ENCODE peak calls at places on chromosomes 11 and 22, in eight cellular contexts. N is endothelial cell, U is SK-MEL-5, W is hypothalamus, G is amniotic stem cell, C is NCI-H2081 treated with DMSO at 0.1 percent for 48 hours, S is fibroblast of pulmonary artery, A is fibroblast of villous mesenchyme. X is an unnamed sample.

GRCh38 chr11:63564785-63565350 is 1.7 kb upstream of the PLAAT2 start:
- DNase-seq in C (no peak), A (peak; percentile 66), W (no peak), S (no peak), N (no peak), G (no peak), U (no peak), X (no peak)

GRCh38 chr22:27672721-27673387 is 128.7 kb downstream of the MN1 start:
- DNase-seq in W (no peak), G (no peak), C (no peak), A (no peak), U (no peak), N (no peak), S (no peak), X (no peak)

GRCh38 chr11:133403900-133404299 is 128.4 kb downstream of the OPCML start:
- DNase-seq in C (no peak), G (no peak), S (no peak), U (peak; percentile 22), N (peak; percentile 16), A (no peak), W (no peak), X (no peak)

GRCh38 chr11:6623391-6624363 is 4.5 kb upstream of the TPP1 start:
- DNase-seq in U (peak; percentile 40), S (no peak), C (no peak), N (no peak), G (no peak), A (no peak), W (no peak), X (no peak)

GRCh38 chr11:75229466-75229865 is 11.1 kb upstream of the TPBGL start:
- DNase-seq in W (no peak), S (no peak), C (no peak), U (no peak), G (no peak), A (no peak), N (no peak), X (no peak)

GRCh38 chr22:27930246-27931060 is 11.4 kb upstream of the PITPNB start:
- DNase-seq in C (no peak), W (no peak), N (no peak), U (no peak), A (no peak), S (peak; percentile 17), G (no peak), X (no peak)

GRCh38 chr22:28955817-28956216 is 72.4 kb downstream of the ZNRF3 start:
- DNase-seq in U (no peak), S (no peak), W (no peak), A (peak; percentile 23), C (no peak), G (no peak), N (no peak), X (no peak)

GRCh38 chr11:88318017-88318416 is 19.5 kb downstream of the CTSC start:
- DNase-seq in N (no peak), C (no peak), G (no peak), S (no peak), A (no peak), W (no peak), U (no peak), X (no peak)

GRCh38 chr11:83571301-83571700 is 285.1 kb upstream of the CCDC90B start:
- DNase-seq in U (no peak), N (no peak), C (no peak), G (no peak), A (peak; percentile 79), W (no peak), S (peak; percentile 6), X (no peak)

GRCh38 chr11:35139883-35140282 is 912 bp downstream of the CD44 start:
- DNase-seq in N (no peak), G (no peak), U (peak; percentile 47), S (no peak), W (no peak), C (no peak), A (no peak), X (no peak)

GRCh38 chr11:72647882-72648281 is 26.3 kb downstream of the PDE2A start:
- DNase-seq in W (no peak), S (no peak), N (no peak), G (no peak), A (no peak), C (no peak), U (no peak), X (no peak)

GRCh38 chr11:27621440-27622161 is 78.7 kb downstream of the BDNF start:
- DNase-seq in U (no peak), A (no peak), C (no peak), G (no peak), N (no peak), S (peak; percentile 40), W (no peak), X (no peak)

GRCh38 chr22:38124236-38124974 is 13.9 kb upstream of the BAIAP2L2 start:
- DNase-seq in U (no peak), C (no peak), S (no peak), G (no peak), A (no peak), N (no peak), W (no peak), X (no peak)

GRCh38 chr11:90947930-90948329 is 725.1 kb upstream of the CHORDC1 start:
- DNase-seq in N (no peak), S (no peak), U (no peak), W (no peak), G (no peak), C (no peak), A (no peak), X (no peak)

GRCh38 chr22:18954333-18954732 is 18.2 kb upstream of the PRODH start:
- DNase-seq in S (peak; percentile 48), U (peak; percentile 64), A (peak; percentile 40), G (no peak), W (no peak), C (no peak), N (peak; percentile 86), X (peak; percentile 94)

GRCh38 chr11:44740967-44741366 is 14.2 kb downstream of the TSPAN18 start:
- DNase-seq in C (no peak), S (no peak), A (no peak), N (no peak), U (no peak), W (no peak), G (no peak), X (no peak)

GRCh38 chr11:8832571-8833260 is 78.3 kb upstream of the AKIP1 start:
- DNase-seq in N (no peak), A (peak; percentile 93), G (no peak), S (peak; percentile 60), U (peak; percentile 48), C (no peak), W (no peak), X (no peak)

GRCh38 chr11:43880640-43881159 is at the start of gene ALKBH3:
- DNase-seq in G (peak; percentile 90), W (peak; percentile 76), A (peak; percentile 95), C (peak; percentile 84), N (peak; percentile 88), S (peak; percentile 96), U (peak; percentile 93), X (peak; percentile 94)

GRCh38 chr11:120130991-120131760 is 6.7 kb downstream of the TRIM29 start:
- DNase-seq in G (no peak), S (no peak), A (no peak), C (no peak), W (no peak), N (no peak), U (no peak), X (no peak)

GRCh38 chr11:73262851-73263495 is 9.2 kb upstream of the P2RY6 start:
- DNase-seq in G (no peak), C (no peak), S (peak; percentile 44), N (no peak), U (no peak), A (peak; percentile 23), W (no peak), X (no peak)

GRCh38 chr22:36253523-36254490 is 874 bp downstream of the APOL1 start:
- DNase-seq in S (peak; percentile 41), W (no peak), U (no peak), N (no peak), A (peak; percentile 46), G (no peak), C (no peak), X (no peak)

GRCh38 chr22:49853981-49854791 is 542 bp downstream of the ZBED4 start:
- DNase-seq in U (peak; percentile 22), C (no peak), N (peak; percentile 35), S (peak; percentile 30), G (no peak), A (peak; percentile 34), W (no peak), X (peak; percentile 82)

GRCh38 chr11:17721242-17721999 is 2.0 kb downstream of the MYOD1 start:
- DNase-seq in W (no peak), A (no peak), S (no peak), G (no peak), C (no peak), U (no peak), N (no peak), X (no peak)

GRCh38 chr11:111361082-111361801 is 17.8 kb downstream of the POU2AF1 start:
- DNase-seq in N (no peak), U (no peak), C (no peak), W (no peak), G (no peak), S (no peak), A (no peak), X (no peak)

GRCh38 chr11:118929496-118930151 is 3.9 kb upstream of the BCL9L start:
- DNase-seq in C (no peak), A (peak; percentile 88), G (no peak), N (peak; percentile 71), S (peak; percentile 90), U (peak; percentile 88), W (peak; percentile 79), X (peak; percentile 78)

GRCh38 chr11:63745304-63746170 is 23.0 kb downstream of the ZFTA start:
- DNase-seq in W (no peak), A (no peak), G (no peak), U (peak; percentile 47), S (peak; percentile 33), N (no peak), C (no peak), X (no peak)

GRCh38 chr11:26204839-26205238 is 127.1 kb upstream of the ANO3 start:
- DNase-seq in A (no peak), S (no peak), N (no peak), C (no peak), G (no peak), W (no peak), U (no peak), X (no peak)

GRCh38 chr11:33926954-33927552 is 35.2 kb upstream of the LMO2 start:
- DNase-seq in G (no peak), U (no peak), S (no peak), A (no peak), W (no peak), N (no peak), C (no peak), X (no peak)

GRCh38 chr11:57144531-57145320 is 37.0 kb upstream of the LRRC55 start:
- DNase-seq in G (no peak), A (no peak), S (no peak), N (no peak), C (no peak), U (no peak), W (no peak), X (no peak)

GRCh38 chr22:30435674-30436126 is 10.1 kb downstream of the MTFP1 start:
- DNase-seq in G (no peak), C (no peak), U (no peak), W (no peak), A (no peak), N (peak; percentile 46), S (no peak), X (no peak)

GRCh38 chr22:33227791-33228190 is 169.6 kb upstream of the SYN3 start:
- DNase-seq in S (no peak), A (no peak), C (no peak), W (no peak), G (peak; percentile 25), U (no peak), N (no peak), X (no peak)

GRCh38 chr11:44351898-44352498 is 42.1 kb upstream of the ALX4 start:
- DNase-seq in N (no peak), A (no peak), C (no peak), U (peak; percentile 32), W (no peak), S (no peak), G (no peak), X (no peak)

GRCh38 chr22:44947029-44947428 is 62.8 kb downstream of the PHF21B start:
- DNase-seq in U (no peak), W (no peak), C (no peak), N (no peak), G (no peak), S (no peak), A (no peak), X (no peak)

GRCh38 chr11:4103269-4103668 is 8.7 kb downstream of the RRM1 start:
- DNase-seq in W (no peak), C (no peak), N (no peak), A (no peak), G (no peak), S (peak; percentile 6), U (no peak), X (no peak)

X was measured in posterior cingulate gyrus.